ENCODE peak calls at places on chromosomes 7 and 10, in eight cellular contexts. One of them, this sample, is unnamed. For H3K27me3, the result is how much of the 10 kb centered on the place peaks cover.

GRCh38 chr10:84510121-84510520 is 181.7 kb downstream of the CCSER2 start:
- DNase-seq in HCT116: no peak
- DNase-seq in heart right ventricle: no peak
- DNase-seq in body of pancreas: no peak
- DNase-seq in upper lobe of right lung: no peak
- DNase-seq in PC-9: no peak
- DNase-seq in GM23338: no peak
- DNase-seq in osteoblast: no peak
- DNase-seq in this sample: no peak

GRCh38 chr7:80682744-80683143 is 44.3 kb downstream of the CD36 start:
- DNase-seq in HCT116: no peak
- DNase-seq in heart right ventricle: no peak
- DNase-seq in body of pancreas: no peak
- DNase-seq in upper lobe of right lung: no peak
- DNase-seq in PC-9: no peak
- DNase-seq in GM23338: no peak
- DNase-seq in osteoblast: no peak
- DNase-seq in this sample: no peak

GRCh38 chr7:61111-61510 is 131.3 kb upstream of the FAM20C start:
- DNase-seq in HCT116: no peak
- DNase-seq in heart right ventricle: no peak
- DNase-seq in body of pancreas: peak
- DNase-seq in upper lobe of right lung: peak
- DNase-seq in PC-9: no peak
- DNase-seq in GM23338: no peak
- DNase-seq in osteoblast: no peak
- DNase-seq in this sample: no peak

GRCh38 chr7:81111781-81112540 is 193.1 kb upstream of the SEMA3C start:
- DNase-seq in HCT116: no peak
- DNase-seq in heart right ventricle: no peak
- DNase-seq in body of pancreas: no peak
- DNase-seq in upper lobe of right lung: no peak
- DNase-seq in PC-9: no peak
- DNase-seq in GM23338: no peak
- DNase-seq in osteoblast: no peak
- DNase-seq in this sample: no peak

GRCh38 chr7:143900230-143900766 is 1.7 kb downstream of the TCAF1 start:
- DNase-seq in HCT116: no peak
- DNase-seq in heart right ventricle: no peak
- DNase-seq in body of pancreas: peak
- DNase-seq in upper lobe of right lung: no peak
- DNase-seq in PC-9: no peak
- DNase-seq in GM23338: no peak
- DNase-seq in osteoblast: no peak
- DNase-seq in this sample: no peak

GRCh38 chr7:130274983-130275649 is 8.5 kb downstream of the CPA2 start:
- DNase-seq in HCT116: no peak
- DNase-seq in heart right ventricle: no peak
- DNase-seq in body of pancreas: no peak
- DNase-seq in upper lobe of right lung: no peak
- DNase-seq in PC-9: no peak
- DNase-seq in GM23338: peak
- DNase-seq in osteoblast: no peak
- DNase-seq in this sample: no peak

GRCh38 chr10:123792579-123792978 is 99.0 kb downstream of the CPXM2 start:
- DNase-seq in HCT116: no peak
- DNase-seq in heart right ventricle: no peak
- DNase-seq in body of pancreas: no peak
- DNase-seq in upper lobe of right lung: no peak
- DNase-seq in PC-9: no peak
- DNase-seq in GM23338: no peak
- DNase-seq in osteoblast: no peak
- DNase-seq in this sample: no peak

GRCh38 chr10:86744067-86744725 is 12.2 kb upstream of the BMPR1A start:
- DNase-seq in HCT116: no peak
- DNase-seq in heart right ventricle: no peak
- DNase-seq in body of pancreas: no peak
- DNase-seq in upper lobe of right lung: no peak
- DNase-seq in PC-9: no peak
- DNase-seq in GM23338: no peak
- DNase-seq in osteoblast: no peak
- DNase-seq in this sample: no peak

GRCh38 chr10:35795131-35795819 is 153.2 kb upstream of the FZD8 start:
- DNase-seq in HCT116: no peak
- DNase-seq in heart right ventricle: no peak
- DNase-seq in body of pancreas: no peak
- DNase-seq in upper lobe of right lung: no peak
- DNase-seq in PC-9: no peak
- DNase-seq in GM23338: no peak
- DNase-seq in osteoblast: peak
- DNase-seq in this sample: no peak

GRCh38 chr10:3639546-3639945 is 145.5 kb downstream of the KLF6 start:
- DNase-seq in HCT116: no peak
- DNase-seq in heart right ventricle: no peak
- DNase-seq in body of pancreas: no peak
- DNase-seq in upper lobe of right lung: no peak
- DNase-seq in PC-9: peak
- DNase-seq in GM23338: no peak
- DNase-seq in osteoblast: no peak
- DNase-seq in this sample: no peak

GRCh38 chr10:33735463-33735862 is 401.0 kb upstream of the NRP1 start:
- DNase-seq in HCT116: no peak
- DNase-seq in heart right ventricle: no peak
- DNase-seq in body of pancreas: no peak
- DNase-seq in upper lobe of right lung: no peak
- DNase-seq in PC-9: peak
- DNase-seq in GM23338: no peak
- DNase-seq in osteoblast: no peak
- DNase-seq in this sample: no peak

GRCh38 chr7:22173884-22174573 is 182.9 kb downstream of the RAPGEF5 start:
- DNase-seq in HCT116: no peak
- DNase-seq in heart right ventricle: no peak
- DNase-seq in body of pancreas: peak
- DNase-seq in upper lobe of right lung: no peak
- DNase-seq in PC-9: peak
- DNase-seq in GM23338: no peak
- DNase-seq in osteoblast: no peak
- DNase-seq in this sample: no peak

GRCh38 chr10:53422223-53422888 is 649.8 kb upstream of the MBL2 start:
- DNase-seq in HCT116: no peak
- DNase-seq in heart right ventricle: no peak
- DNase-seq in body of pancreas: no peak
- DNase-seq in upper lobe of right lung: no peak
- DNase-seq in PC-9: no peak
- DNase-seq in GM23338: peak
- DNase-seq in osteoblast: no peak
- DNase-seq in this sample: no peak

GRCh38 chr10:93143286-93143685 is 69.6 kb downstream of the CYP26A1 start:
- DNase-seq in HCT116: no peak
- DNase-seq in heart right ventricle: no peak
- DNase-seq in body of pancreas: no peak
- DNase-seq in upper lobe of right lung: no peak
- DNase-seq in PC-9: no peak
- DNase-seq in GM23338: no peak
- DNase-seq in osteoblast: no peak
- DNase-seq in this sample: no peak

GRCh38 chr10:19915816-19916215 is 99.6 kb downstream of the PLXDC2 start:
- DNase-seq in HCT116: no peak
- DNase-seq in heart right ventricle: no peak
- DNase-seq in body of pancreas: no peak
- DNase-seq in upper lobe of right lung: no peak
- DNase-seq in PC-9: no peak
- DNase-seq in GM23338: no peak
- DNase-seq in osteoblast: no peak
- DNase-seq in this sample: no peak

GRCh38 chr10:6040205-6040604 is 22.0 kb downstream of the IL2RA start:
- DNase-seq in HCT116: no peak
- DNase-seq in heart right ventricle: no peak
- DNase-seq in body of pancreas: no peak
- DNase-seq in upper lobe of right lung: no peak
- DNase-seq in PC-9: no peak
- DNase-seq in GM23338: no peak
- DNase-seq in osteoblast: no peak
- DNase-seq in this sample: no peak
- H3K27me3 ChIP-seq in HCT116: under half
- H3K27me3 ChIP-seq in heart right ventricle: under half
- H3K27me3 ChIP-seq in body of pancreas: under half
- H3K27me3 ChIP-seq in upper lobe of right lung: under half
- H3K27me3 ChIP-seq in PC-9: under half
- H3K27me3 ChIP-seq in GM23338: under half
- H3K27me3 ChIP-seq in osteoblast: under half
- H3K27me3 ChIP-seq in this sample: under half

GRCh38 chr10:43102063-43102828 is 25.4 kb downstream of the RET start:
- DNase-seq in HCT116: no peak
- DNase-seq in heart right ventricle: no peak
- DNase-seq in body of pancreas: no peak
- DNase-seq in upper lobe of right lung: no peak
- DNase-seq in PC-9: no peak
- DNase-seq in GM23338: no peak
- DNase-seq in osteoblast: peak
- DNase-seq in this sample: no peak

GRCh38 chr10:43105119-43105792 is 28.4 kb downstream of the RET start:
- DNase-seq in HCT116: peak
- DNase-seq in heart right ventricle: peak
- DNase-seq in body of pancreas: peak
- DNase-seq in upper lobe of right lung: peak
- DNase-seq in PC-9: peak
- DNase-seq in GM23338: peak
- DNase-seq in osteoblast: peak
- DNase-seq in this sample: peak

GRCh38 chr10:43094091-43094484 is 17.2 kb downstream of the RET start:
- DNase-seq in HCT116: no peak
- DNase-seq in heart right ventricle: no peak
- DNase-seq in body of pancreas: no peak
- DNase-seq in upper lobe of right lung: no peak
- DNase-seq in PC-9: no peak
- DNase-seq in GM23338: no peak
- DNase-seq in osteoblast: no peak
- DNase-seq in this sample: no peak

GRCh38 chr10:43100366-43100765 is 23.5 kb downstream of the RET start:
- DNase-seq in HCT116: no peak
- DNase-seq in heart right ventricle: no peak
- DNase-seq in body of pancreas: no peak
- DNase-seq in upper lobe of right lung: no peak
- DNase-seq in PC-9: no peak
- DNase-seq in GM23338: no peak
- DNase-seq in osteoblast: no peak
- DNase-seq in this sample: no peak

GRCh38 chr10:43099928-43100327 is 23.1 kb downstream of the RET start:
- DNase-seq in HCT116: no peak
- DNase-seq in heart right ventricle: no peak
- DNase-seq in body of pancreas: no peak
- DNase-seq in upper lobe of right lung: no peak
- DNase-seq in PC-9: no peak
- DNase-seq in GM23338: no peak
- DNase-seq in osteoblast: no peak
- DNase-seq in this sample: no peak
- H3K27me3 ChIP-seq in HCT116: under half
- H3K27me3 ChIP-seq in heart right ventricle: under half
- H3K27me3 ChIP-seq in body of pancreas: under half
- H3K27me3 ChIP-seq in upper lobe of right lung: under half
- H3K27me3 ChIP-seq in PC-9: under half
- H3K27me3 ChIP-seq in GM23338: under half
- H3K27me3 ChIP-seq in osteoblast: under half
- H3K27me3 ChIP-seq in this sample: under half

GRCh38 chr10:27744478-27745379 is 890 bp downstream of the MKX start:
- DNase-seq in HCT116: no peak
- DNase-seq in heart right ventricle: no peak
- DNase-seq in body of pancreas: peak
- DNase-seq in upper lobe of right lung: peak
- DNase-seq in PC-9: no peak
- DNase-seq in GM23338: peak
- DNase-seq in osteoblast: peak
- DNase-seq in this sample: no peak

GRCh38 chr10:27745380-27745718 is 270 bp downstream of the MKX start:
- DNase-seq in HCT116: no peak
- DNase-seq in heart right ventricle: no peak
- DNase-seq in body of pancreas: no peak
- DNase-seq in upper lobe of right lung: no peak
- DNase-seq in PC-9: no peak
- DNase-seq in GM23338: peak
- DNase-seq in osteoblast: peak
- DNase-seq in this sample: no peak

GRCh38 chr10:27742195-27742925 is 3.3 kb downstream of the MKX start:
- DNase-seq in HCT116: peak
- DNase-seq in heart right ventricle: peak
- DNase-seq in body of pancreas: peak
- DNase-seq in upper lobe of right lung: peak
- DNase-seq in PC-9: peak
- DNase-seq in GM23338: peak
- DNase-seq in osteoblast: peak
- DNase-seq in this sample: peak

GRCh38 chr10:27742926-27743735 is 2.5 kb downstream of the MKX start:
- DNase-seq in HCT116: no peak
- DNase-seq in heart right ventricle: no peak
- DNase-seq in body of pancreas: peak
- DNase-seq in upper lobe of right lung: peak
- DNase-seq in PC-9: no peak
- DNase-seq in GM23338: peak
- DNase-seq in osteoblast: peak
- DNase-seq in this sample: no peak

DNA sequence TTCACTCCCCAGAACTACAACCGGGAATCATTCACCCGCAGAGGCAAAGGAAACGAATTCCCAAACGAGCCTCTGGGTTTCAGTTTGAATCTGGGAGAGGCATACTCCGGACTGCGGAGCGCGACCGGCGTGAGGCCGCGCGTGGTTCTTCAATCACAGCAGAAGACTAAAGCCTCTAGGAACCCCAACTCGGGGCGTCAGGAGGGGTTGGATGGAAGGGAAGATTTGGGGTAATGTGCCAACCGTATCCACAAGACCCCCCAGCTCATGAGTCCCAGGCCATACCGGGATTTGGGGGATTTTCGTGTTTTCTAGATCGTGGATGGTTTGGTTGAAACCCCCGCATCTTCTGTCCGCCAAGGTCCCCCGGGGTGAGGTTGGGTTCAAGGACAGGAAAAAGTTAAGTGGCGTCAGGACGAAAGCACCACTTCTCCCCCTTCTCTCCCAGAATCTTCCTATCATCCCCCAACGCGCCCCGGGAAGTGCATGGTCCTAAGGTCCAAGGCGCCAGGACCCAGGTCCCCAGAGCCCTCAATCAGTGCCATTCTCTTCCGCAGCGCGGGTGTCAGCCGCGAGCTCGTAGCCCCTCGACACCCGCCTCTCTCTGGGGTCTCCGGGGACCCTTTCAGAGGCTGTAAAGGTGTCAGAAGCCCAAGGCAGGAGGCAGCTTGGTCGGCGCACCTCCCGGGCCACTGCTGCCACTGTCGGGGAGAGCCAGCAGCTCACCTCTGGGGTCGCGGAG is 1.7 kb downstream of the MKX start:
- DNase-seq in HCT116: no peak
- DNase-seq in heart right ventricle: no peak
- DNase-seq in body of pancreas: no peak
- DNase-seq in upper lobe of right lung: peak
- DNase-seq in PC-9: no peak
- DNase-seq in GM23338: peak
- DNase-seq in osteoblast: peak
- DNase-seq in this sample: no peak
- H3K27me3 ChIP-seq in HCT116: under half
- H3K27me3 ChIP-seq in heart right ventricle: under half
- H3K27me3 ChIP-seq in body of pancreas: under half
- H3K27me3 ChIP-seq in upper lobe of right lung: half or more
- H3K27me3 ChIP-seq in PC-9: under half
- H3K27me3 ChIP-seq in GM23338: half or more
- H3K27me3 ChIP-seq in osteoblast: half or more
- H3K27me3 ChIP-seq in this sample: half or more

GRCh38 chr7:157704365-157704764 is 367.6 kb downstream of the DNAJB6 start:
- DNase-seq in HCT116: no peak
- DNase-seq in heart right ventricle: no peak
- DNase-seq in body of pancreas: no peak
- DNase-seq in upper lobe of right lung: no peak
- DNase-seq in PC-9: no peak
- DNase-seq in GM23338: no peak
- DNase-seq in osteoblast: no peak
- DNase-seq in this sample: no peak
- H3K27me3 ChIP-seq in HCT116: half or more
- H3K27me3 ChIP-seq in heart right ventricle: under half
- H3K27me3 ChIP-seq in body of pancreas: under half
- H3K27me3 ChIP-seq in upper lobe of right lung: under half
- H3K27me3 ChIP-seq in PC-9: half or more
- H3K27me3 ChIP-seq in GM23338: under half
- H3K27me3 ChIP-seq in osteoblast: under half
- H3K27me3 ChIP-seq in this sample: under half